ENCODE peak calls at places on chromosome 18, in six cellular contexts. K, O, N, M, I and F are unnamed samples.

GRCh38 chr18:42545825-42546224 is 569.7 kb downstream of the RIT2 start:
- DNase-seq in K (no peak), O (no peak), I (no peak), M (no peak), N (peak), F (no peak)

GRCh38 chr18:12085786-12086185 is 7.9 kb upstream of the ANKRD62 start:
- DNase-seq in K (no peak), M (no peak), I (no peak), O (no peak), N (no peak), F (no peak)

GRCh38 chr18:36734589-36734988 is 94.2 kb downstream of the TPGS2 start:
- DNase-seq in I (no peak), M (no peak), O (no peak), N (no peak), K (no peak), F (no peak)

GRCh38 chr18:60466671-60467070 is 94.1 kb upstream of the MC4R start:
- DNase-seq in I (no peak), O (no peak), K (no peak), M (no peak), N (no peak), F (no peak)

GRCh38 chr18:46678785-46679404 is 21.9 kb upstream of the LOXHD1 start:
- DNase-seq in N (no peak), M (no peak), I (no peak), K (no peak), O (no peak), F (no peak)

GRCh38 chr18:23883277-23883790 is 131.2 kb upstream of the TTC39C start:
- DNase-seq in K (peak), M (no peak), N (no peak), I (no peak), O (no peak), F (no peak)

GRCh38 chr18:74251297-74252031 is 40.3 kb downstream of the CYB5A start:
- DNase-seq in M (no peak), O (no peak), K (no peak), I (no peak), N (peak), F (peak)

GRCh38 chr18:31487251-31488015 is 10.5 kb upstream of the DSG2 start:
- DNase-seq in O (no peak), I (no peak), K (no peak), N (peak), M (no peak), F (no peak)

GRCh38 chr18:45589559-45590041 is 25.7 kb upstream of the SLC14A2 start:
- DNase-seq in K (no peak), I (peak), O (peak), N (no peak), M (no peak), F (peak)

GRCh38 chr18:35822431-35822830 is 150.0 kb upstream of the RMP24 start:
- DNase-seq in N (no peak), K (no peak), O (no peak), M (no peak), I (no peak), F (no peak)

GRCh38 chr18:79383388-79384056 is 12.2 kb upstream of the NFATC1 start:
- DNase-seq in N (no peak), O (peak), I (no peak), M (no peak), K (no peak), F (no peak)

GRCh38 chr18:4453712-4454547 is 1.2 kb downstream of the DLGAP1 start:
- DNase-seq in O (peak), K (no peak), I (no peak), M (no peak), N (no peak), F (peak)